ENCODE peak calls at places on chromosomes 11 and 22, in four cellular contexts. A, G, V and Y are unnamed samples.

GRCh38 chr11:100860318-100860896 is 173.3 kb downstream of the ARHGAP42 start:
- DNase-seq in A (no peak), G (no peak), V (no peak), Y (no peak)

GRCh38 chr11:83441171-83441570 is 155.0 kb upstream of the CCDC90B start:
- DNase-seq in A (no peak), G (no peak), V (no peak), Y (no peak)

GRCh38 chr11:117417856-117418255 is 90.2 kb downstream of the CEP164 start:
- DNase-seq in A (no peak), G (no peak), V (no peak), Y (no peak)

GRCh38 chr11:116693206-116694016 is 79.4 kb downstream of the BUD13 start:
- DNase-seq in A (no peak), G (peak; percentile 56), V (peak; percentile 60), Y (no peak)

GRCh38 chr11:71429701-71430100 is 18.5 kb downstream of the DHCR7 start:
- DNase-seq in A (no peak), G (no peak), V (peak; percentile 43), Y (no peak)

GRCh38 chr11:82007536-82007935 is 726.1 kb downstream of the FAM181B start:
- DNase-seq in A (no peak), G (no peak), V (no peak), Y (no peak)

GRCh38 chr11:106958506-106959248 is 59.6 kb downstream of the GUCY1A2 start:
- DNase-seq in A (no peak), G (no peak), V (no peak), Y (no peak)

GRCh38 chr11:35529971-35530495 is 4.6 kb upstream of the PAMR1 start:
- DNase-seq in A (no peak), G (no peak), V (no peak), Y (peak; percentile 53)

GRCh38 chr22:38494498-38494897 is 11.6 kb downstream of the DDX17 start:
- DNase-seq in A (no peak), G (no peak), V (no peak), Y (no peak)

GRCh38 chr11:31874631-31875191 is 63.6 kb upstream of the PAX6 start:
- DNase-seq in A (no peak), G (no peak), V (no peak), Y (no peak)

GRCh38 chr11:118054712-118055640 is 21.9 kb upstream of the TMPRSS4 start:
- DNase-seq in A (no peak), G (peak; percentile 61), V (peak; percentile 37), Y (no peak)

GRCh38 chr11:1129666-1130160 is 28.0 kb upstream of the MUC5AC start:
- DNase-seq in A (no peak), G (peak; percentile 72), V (no peak), Y (no peak)

GRCh38 chr11:35427158-35427557 is 7.8 kb upstream of the SLC1A2 start:
- DNase-seq in A (no peak), G (peak; percentile 81), V (no peak), Y (peak; percentile 14)

GRCh38 chr11:33377100-33377851 is 120.1 kb downstream of the HIPK3 start:
- DNase-seq in A (no peak), G (no peak), V (no peak), Y (no peak)

GRCh38 chr11:14835491-14836105 is 56.4 kb downstream of the CYP2R1 start:
- DNase-seq in A (no peak), G (no peak), V (no peak), Y (no peak)